ENCODE peak calls at places on chromosomes 12 and 14, in five cellular contexts. One of them, this sample, is unnamed. For H3K4me1, the result is how much of the 10 kb centered on the place peaks cover.

GRCh38 chr12:55830601-55831406 is 1.4 kb upstream of the DNAJC14 start:
- DNase-seq in fibroblast of lung: peak
- DNase-seq in mesenchymal stem cell: peak
- DNase-seq in Peyer's patch: peak
- DNase-seq in heart right ventricle: peak
- DNase-seq in this sample: peak

GRCh38 chr12:108693781-108694180 is 37.5 kb downstream of the CORO1C start:
- DNase-seq in fibroblast of lung: no peak
- DNase-seq in heart right ventricle: no peak
- DNase-seq in mesenchymal stem cell: no peak
- DNase-seq in Peyer's patch: no peak
- DNase-seq in this sample: no peak

GRCh38 chr14:94640721-94641631 is 28.8 kb downstream of the SERPINA3 start:
- DNase-seq in fibroblast of lung: no peak
- DNase-seq in mesenchymal stem cell: no peak
- DNase-seq in Peyer's patch: no peak
- DNase-seq in heart right ventricle: no peak
- DNase-seq in this sample: no peak

GRCh38 chr14:98207466-98207865 is 1064.5 kb downstream of the BCL11B start:
- DNase-seq in heart right ventricle: no peak
- DNase-seq in mesenchymal stem cell: no peak
- DNase-seq in Peyer's patch: no peak
- DNase-seq in fibroblast of lung: no peak
- DNase-seq in this sample: no peak

GRCh38 chr14:38500125-38500524 is 244.2 kb upstream of the CLEC14A start:
- DNase-seq in mesenchymal stem cell: no peak
- DNase-seq in heart right ventricle: no peak
- DNase-seq in fibroblast of lung: peak
- DNase-seq in Peyer's patch: no peak
- DNase-seq in this sample: no peak

GRCh38 chr12:103423061-103423473 is 72.7 kb downstream of the C12orf42 start:
- DNase-seq in Peyer's patch: no peak
- DNase-seq in mesenchymal stem cell: no peak
- DNase-seq in heart right ventricle: no peak
- DNase-seq in fibroblast of lung: no peak
- DNase-seq in this sample: no peak

GRCh38 chr12:6330999-6331714 is 10.7 kb downstream of the TNFRSF1A start:
- DNase-seq in Peyer's patch: no peak
- DNase-seq in fibroblast of lung: no peak
- DNase-seq in heart right ventricle: no peak
- DNase-seq in mesenchymal stem cell: no peak
- DNase-seq in this sample: no peak

GRCh38 chr12:116635487-116635886 is 76.3 kb downstream of the MAP1LC3B2 start:
- DNase-seq in fibroblast of lung: no peak
- DNase-seq in heart right ventricle: no peak
- DNase-seq in mesenchymal stem cell: no peak
- DNase-seq in Peyer's patch: peak
- DNase-seq in this sample: no peak

GRCh38 chr12:65663648-65664047 is 160.6 kb upstream of the HMGA2 start:
- DNase-seq in mesenchymal stem cell: peak
- DNase-seq in Peyer's patch: no peak
- DNase-seq in fibroblast of lung: no peak
- DNase-seq in heart right ventricle: no peak
- DNase-seq in this sample: no peak

GRCh38 chr14:54857830-54858269 is 44.8 kb downstream of the GCH1 start:
- DNase-seq in heart right ventricle: no peak
- DNase-seq in fibroblast of lung: no peak
- DNase-seq in mesenchymal stem cell: no peak
- DNase-seq in Peyer's patch: no peak
- DNase-seq in this sample: no peak

GRCh38 chr12:54306925-54307731 is 6.3 kb upstream of the NFE2 start:
- DNase-seq in mesenchymal stem cell: no peak
- DNase-seq in Peyer's patch: no peak
- DNase-seq in fibroblast of lung: peak
- DNase-seq in heart right ventricle: peak
- DNase-seq in this sample: peak

GRCh38 chr14:61472801-61473376 is 151.5 kb downstream of the PRKCH start:
- DNase-seq in mesenchymal stem cell: peak
- DNase-seq in Peyer's patch: peak
- DNase-seq in heart right ventricle: no peak
- DNase-seq in fibroblast of lung: peak
- DNase-seq in this sample: no peak

GRCh38 chr14:75273272-75274044 is 5.2 kb upstream of the FOS start:
- DNase-seq in fibroblast of lung: peak
- DNase-seq in heart right ventricle: no peak
- DNase-seq in mesenchymal stem cell: peak
- DNase-seq in Peyer's patch: no peak
- DNase-seq in this sample: peak

GRCh38 chr12:3247077-3247476 is 169.9 kb downstream of the TSPAN9 start:
- DNase-seq in heart right ventricle: no peak
- DNase-seq in fibroblast of lung: no peak
- DNase-seq in Peyer's patch: no peak
- DNase-seq in mesenchymal stem cell: no peak
- DNase-seq in this sample: no peak

GRCh38 chr12:75892779-75893408 is 138.7 kb downstream of the PHLDA1 start:
- DNase-seq in Peyer's patch: no peak
- DNase-seq in mesenchymal stem cell: peak
- DNase-seq in heart right ventricle: no peak
- DNase-seq in fibroblast of lung: peak
- DNase-seq in this sample: no peak

GRCh38 chr14:62743569-62743968 is 301.7 kb downstream of the KCNH5 start:
- DNase-seq in fibroblast of lung: no peak
- DNase-seq in heart right ventricle: no peak
- DNase-seq in Peyer's patch: no peak
- DNase-seq in mesenchymal stem cell: peak
- DNase-seq in this sample: no peak

GRCh38 chr12:53045646-53046045 is 4.2 kb upstream of the TNS2 start:
- DNase-seq in fibroblast of lung: no peak
- DNase-seq in mesenchymal stem cell: no peak
- DNase-seq in heart right ventricle: peak
- DNase-seq in Peyer's patch: no peak
- DNase-seq in this sample: peak

GRCh38 chr12:110856517-110856916 is 9.7 kb downstream of the CCDC63 start:
- DNase-seq in mesenchymal stem cell: no peak
- DNase-seq in heart right ventricle: no peak
- DNase-seq in fibroblast of lung: no peak
- DNase-seq in Peyer's patch: no peak
- DNase-seq in this sample: no peak

GRCh38 chr12:130100634-130101033 is 61.6 kb upstream of the FZD10 start:
- DNase-seq in mesenchymal stem cell: no peak
- DNase-seq in Peyer's patch: no peak
- DNase-seq in fibroblast of lung: no peak
- DNase-seq in heart right ventricle: no peak
- DNase-seq in this sample: no peak

GRCh38 chr14:100278702-100279101 is 27.5 kb downstream of the SLC25A29 start:
- DNase-seq in mesenchymal stem cell: peak
- DNase-seq in Peyer's patch: no peak
- DNase-seq in fibroblast of lung: peak
- DNase-seq in heart right ventricle: no peak
- DNase-seq in this sample: no peak

GRCh38 chr12:46388427-46388992 is 15.9 kb upstream of the SLC38A2 start:
- DNase-seq in mesenchymal stem cell: no peak
- DNase-seq in heart right ventricle: no peak
- DNase-seq in Peyer's patch: no peak
- DNase-seq in fibroblast of lung: no peak
- DNase-seq in this sample: no peak

GRCh38 chr12:46386360-46386867 is 13.8 kb upstream of the SLC38A2 start:
- DNase-seq in heart right ventricle: no peak
- DNase-seq in mesenchymal stem cell: peak
- DNase-seq in fibroblast of lung: peak
- DNase-seq in Peyer's patch: no peak
- DNase-seq in this sample: no peak

GRCh38 chr12:46386877-46387629 is 14.5 kb upstream of the SLC38A2 start:
- DNase-seq in mesenchymal stem cell: peak
- DNase-seq in fibroblast of lung: peak
- DNase-seq in heart right ventricle: peak
- DNase-seq in Peyer's patch: peak
- DNase-seq in this sample: peak

GRCh38 chr12:46389130-46389616 is 16.6 kb upstream of the SLC38A2 start:
- DNase-seq in fibroblast of lung: peak
- DNase-seq in mesenchymal stem cell: peak
- DNase-seq in Peyer's patch: no peak
- DNase-seq in heart right ventricle: no peak
- DNase-seq in this sample: peak

DNA sequence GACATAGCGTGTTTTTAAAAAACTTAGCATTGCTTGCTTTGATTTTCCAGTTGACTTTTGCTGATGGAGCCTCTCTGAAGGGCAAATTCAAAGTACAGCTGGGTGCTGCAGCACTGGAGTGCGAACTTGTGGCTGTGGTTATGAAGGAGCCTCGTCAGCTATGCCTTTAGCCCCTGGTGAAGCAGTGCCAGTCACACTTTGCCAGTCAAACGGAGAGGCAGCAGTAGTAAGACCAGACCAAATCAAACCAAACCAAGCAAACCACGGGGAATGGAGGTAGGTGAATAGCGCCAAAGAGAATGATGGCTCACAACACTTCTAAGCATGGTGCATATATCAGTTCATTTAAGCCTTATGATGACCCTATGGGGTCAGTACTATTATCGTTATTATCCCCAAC is 15.1 kb upstream of the SLC38A2 start:
- DNase-seq in Peyer's patch: peak
- DNase-seq in heart right ventricle: no peak
- DNase-seq in mesenchymal stem cell: no peak
- DNase-seq in fibroblast of lung: no peak
- DNase-seq in this sample: no peak
- H3K4me1 ChIP-seq in Peyer's patch: under half
- H3K4me1 ChIP-seq in heart right ventricle: under half
- H3K4me1 ChIP-seq in mesenchymal stem cell: under half
- H3K4me1 ChIP-seq in fibroblast of lung: under half
- H3K4me1 ChIP-seq in this sample: half or more

DNA sequence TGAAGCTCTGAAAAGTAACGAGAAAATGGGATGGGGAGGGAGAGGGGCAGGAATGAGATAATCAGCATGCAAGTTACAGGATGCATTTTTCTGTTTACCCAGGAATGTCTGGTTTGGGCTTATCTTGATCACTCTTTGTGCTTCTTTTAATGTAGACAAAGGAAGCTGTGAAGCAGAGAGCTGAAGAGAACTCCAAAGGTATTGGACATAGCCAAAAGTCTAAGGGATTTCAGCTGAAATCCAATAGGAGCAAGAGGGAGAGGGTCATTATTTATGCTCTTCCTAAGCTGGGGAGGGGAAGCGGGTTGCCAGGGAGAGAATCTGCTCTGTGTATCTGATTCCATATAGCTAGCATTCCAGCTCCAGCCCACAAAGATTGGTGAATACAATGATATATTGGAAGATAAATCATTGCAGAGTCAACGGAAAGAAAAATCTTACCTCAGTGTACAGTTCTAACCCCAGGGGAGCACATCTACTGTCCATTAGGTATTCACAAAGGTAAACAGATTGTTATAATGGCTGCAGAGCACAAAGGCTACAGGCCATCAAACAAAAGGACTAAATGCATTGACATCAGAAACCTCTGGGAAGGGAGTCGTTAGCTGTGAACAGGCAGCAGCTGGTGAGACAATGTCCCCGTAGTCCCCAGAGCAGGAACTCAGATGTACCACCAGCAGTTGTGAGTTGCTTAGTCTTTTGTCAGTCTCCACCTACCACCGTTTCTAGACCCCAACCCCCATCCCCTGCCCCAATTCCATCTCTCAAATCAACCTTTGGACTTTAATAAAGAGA is 60.9 kb upstream of the PELI2 start:
- DNase-seq in mesenchymal stem cell: no peak
- DNase-seq in fibroblast of lung: no peak
- DNase-seq in Peyer's patch: no peak
- DNase-seq in heart right ventricle: no peak
- DNase-seq in this sample: no peak
- H3K4me3 ChIP-seq in mesenchymal stem cell: no peak
- H3K4me3 ChIP-seq in fibroblast of lung: no peak
- H3K4me3 ChIP-seq in Peyer's patch: no peak
- H3K4me3 ChIP-seq in heart right ventricle: no peak
- H3K4me3 ChIP-seq in this sample: no peak

GRCh38 chr12:96981053-96981452 is 74.0 kb downstream of the NEDD1 start:
- DNase-seq in mesenchymal stem cell: peak
- DNase-seq in heart right ventricle: no peak
- DNase-seq in fibroblast of lung: peak
- DNase-seq in Peyer's patch: no peak
- DNase-seq in this sample: no peak

GRCh38 chr12:96982671-96983070 is 75.6 kb downstream of the NEDD1 start:
- DNase-seq in Peyer's patch: no peak
- DNase-seq in fibroblast of lung: no peak
- DNase-seq in mesenchymal stem cell: no peak
- DNase-seq in heart right ventricle: no peak
- DNase-seq in this sample: no peak

DNA sequence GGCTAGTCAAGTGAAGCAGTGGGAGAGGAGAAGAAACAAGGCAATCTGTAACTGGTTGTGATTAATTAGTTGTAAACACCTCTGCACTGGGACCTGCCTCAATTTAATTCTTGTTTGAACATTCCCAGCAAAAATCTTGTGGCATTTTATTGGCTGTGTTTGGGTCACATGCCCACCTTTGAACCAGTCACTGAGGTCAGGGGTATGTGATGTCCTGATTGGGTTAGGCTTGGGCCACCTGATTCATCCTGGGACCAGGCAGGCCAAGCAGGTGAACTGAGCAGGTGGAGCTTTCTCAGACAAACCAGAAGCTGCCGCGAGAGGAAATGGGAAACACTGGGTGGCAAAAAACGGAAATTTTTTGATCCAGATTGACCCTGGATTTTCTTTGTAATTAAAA is 72.5 kb downstream of the NEDD1 start:
- DNase-seq in fibroblast of lung: no peak
- DNase-seq in Peyer's patch: no peak
- DNase-seq in mesenchymal stem cell: no peak
- DNase-seq in heart right ventricle: no peak
- DNase-seq in this sample: no peak
- H3K4me1 ChIP-seq in fibroblast of lung: under half
- H3K4me1 ChIP-seq in Peyer's patch: under half
- H3K4me1 ChIP-seq in mesenchymal stem cell: under half
- H3K4me1 ChIP-seq in heart right ventricle: under half
- H3K4me1 ChIP-seq in this sample: under half

DNA sequence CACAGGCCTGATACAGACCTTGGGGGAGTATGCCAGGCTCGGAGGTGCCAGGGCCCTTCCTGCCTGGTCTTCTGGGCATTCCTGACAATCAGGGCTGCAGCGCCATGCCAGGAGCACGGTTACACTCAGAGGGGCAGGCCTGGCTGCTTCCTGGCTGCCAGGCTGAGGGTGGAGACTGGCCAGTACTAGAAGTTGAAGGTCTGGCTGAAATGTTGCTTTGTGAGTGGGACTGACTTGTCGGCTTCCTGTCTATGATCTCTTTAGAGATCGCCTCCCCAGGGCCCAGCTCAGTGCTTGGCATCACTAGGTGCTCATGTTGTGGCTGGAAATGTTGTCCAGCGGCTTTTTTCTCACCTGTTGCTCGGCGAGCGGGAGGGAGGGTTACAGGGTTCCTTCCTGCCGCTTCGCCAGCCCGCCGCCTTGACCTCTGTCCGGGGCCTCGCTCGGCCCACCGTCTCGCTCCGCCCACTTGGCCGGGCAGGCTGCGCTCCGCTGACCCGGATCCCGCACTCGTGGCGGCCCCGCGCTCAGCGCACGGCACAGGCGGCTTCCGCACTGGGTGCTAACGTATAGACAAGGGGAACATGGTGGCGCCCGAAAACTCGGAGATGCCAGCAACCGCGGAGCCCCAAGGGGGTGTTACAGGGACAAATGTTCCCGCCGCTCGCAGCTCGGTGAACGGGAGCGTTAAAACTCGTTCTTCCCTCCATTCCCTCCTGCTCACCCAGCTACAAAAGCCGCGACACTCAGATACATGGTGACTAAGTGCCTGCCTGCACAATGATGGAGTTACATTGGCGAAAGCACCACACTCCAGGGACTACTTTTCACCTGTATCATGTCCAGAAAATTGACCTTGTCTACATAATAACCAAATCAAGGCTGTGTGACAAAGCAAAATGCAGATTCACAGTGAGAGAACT is 32.7 kb downstream of the PAPLN start:
- DNase-seq in mesenchymal stem cell: peak
- DNase-seq in Peyer's patch: peak
- DNase-seq in fibroblast of lung: peak
- DNase-seq in heart right ventricle: peak
- DNase-seq in this sample: no peak
- H3K4me3 ChIP-seq in mesenchymal stem cell: peak
- H3K4me3 ChIP-seq in Peyer's patch: peak
- H3K4me3 ChIP-seq in fibroblast of lung: no peak
- H3K4me3 ChIP-seq in heart right ventricle: peak
- H3K4me3 ChIP-seq in this sample: peak

This sample was measured in tibial artery.